ENCODE peak calls at places on chromosomes 12 and 14, in nine cellular contexts. P is A549, M is EL, O is COR-L47, D is WTC11, V is fibroblast of the aortic adventitia, W is gastrocnemius medialis, T is H9, Q is NCI-H1092 treated with DMSO at 0.1 percent for 48 hours. Y is an unnamed sample.

GRCh38 chr12:98352218-98352811 is 163.1 kb upstream of the TMPO start:
- DNase-seq in D (no peak), T (no peak), M (peak), W (no peak), Q (no peak), O (no peak), V (peak), P (peak), Y (no peak)

GRCh38 chr12:59973515-59973914 is 377.7 kb downstream of the SLC16A7 start:
- DNase-seq in P (no peak), V (peak), D (no peak), O (no peak), T (no peak), W (no peak), M (peak), Q (no peak), Y (no peak)

GRCh38 chr12:95016120-95016519 is 12.6 kb upstream of the NDUFA12 start:
- DNase-seq in D (no peak), P (no peak), O (no peak), Q (no peak), W (no peak), M (no peak), T (no peak), V (no peak), Y (no peak)

GRCh38 chr14:71328954-71329353 is 421.7 kb downstream of the PCNX1 start:
- DNase-seq in Q (no peak), O (no peak), P (no peak), V (no peak), W (no peak), D (no peak), M (no peak), T (no peak), Y (no peak)

GRCh38 chr14:99093532-99094517 is 178.2 kb downstream of the BCL11B start:
- DNase-seq in M (no peak), D (no peak), P (no peak), W (no peak), V (no peak), T (no peak), Q (no peak), O (peak), Y (peak)

GRCh38 chr14:64950889-64951288 is 8.3 kb upstream of the GPX2 start:
- DNase-seq in W (peak), O (no peak), M (no peak), V (no peak), Q (no peak), P (no peak), D (no peak), T (no peak), Y (no peak)

GRCh38 chr14:75518625-75519024 is 3.6 kb upstream of the BATF start:
- DNase-seq in V (no peak), P (peak), M (no peak), T (peak), Q (no peak), W (no peak), O (no peak), D (peak), Y (no peak)

GRCh38 chr12:50401383-50402155 is 884 bp downstream of the LARP4 start:
- DNase-seq in V (peak), D (no peak), M (peak), T (no peak), O (no peak), W (peak), P (peak), Q (no peak), Y (no peak)

GRCh38 chr12:119929974-119930373 is 52.9 kb upstream of the CIT start:
- DNase-seq in Q (no peak), W (no peak), M (no peak), D (no peak), V (no peak), O (no peak), T (no peak), P (no peak), Y (no peak)

GRCh38 chr12:121523741-121524140 is 57.1 kb downstream of the KDM2B start:
- DNase-seq in D (no peak), O (no peak), M (no peak), V (no peak), T (no peak), Q (no peak), W (no peak), P (no peak), Y (peak)

GRCh38 chr14:36975834-36976233 is 196.6 kb downstream of the SLC25A21 start:
- DNase-seq in P (peak), O (no peak), W (no peak), D (no peak), V (no peak), T (no peak), M (peak), Q (peak), Y (peak)

GRCh38 chr12:122834921-122835692 is at the start of gene HIP1R:
- DNase-seq in P (peak), D (peak), W (no peak), O (no peak), T (peak), Q (peak), V (no peak), M (peak), Y (no peak)

GRCh38 chr14:71365305-71365865 is 458.1 kb downstream of the PCNX1 start:
- DNase-seq in P (no peak), D (no peak), Q (no peak), W (no peak), T (no peak), O (no peak), M (peak), V (peak), Y (no peak)

GRCh38 chr12:107374136-107374535 is 280.8 kb upstream of the CRY1 start:
- DNase-seq in V (no peak), D (no peak), Q (no peak), P (no peak), M (no peak), W (no peak), T (no peak), O (no peak), Y (no peak)

GRCh38 chr14:79734151-79734550 is 477.2 kb downstream of the DIO2 start:
- DNase-seq in V (no peak), P (no peak), D (no peak), T (no peak), O (no peak), M (no peak), W (no peak), Q (no peak), Y (no peak)

GRCh38 chr12:108567974-108568652 is 5.7 kb downstream of the ISCU start:
- DNase-seq in P (no peak), V (no peak), W (no peak), Q (no peak), D (no peak), O (no peak), T (no peak), M (no peak), Y (no peak)

GRCh38 chr12:125304029-125304428 is 238.8 kb downstream of the AACS start:
- DNase-seq in W (no peak), O (no peak), M (no peak), T (no peak), P (no peak), D (no peak), Q (no peak), V (no peak), Y (no peak)

GRCh38 chr12:125435871-125436270 is 370.6 kb downstream of the AACS start:
- DNase-seq in Q (no peak), M (no peak), W (no peak), O (no peak), V (no peak), D (no peak), T (peak), P (no peak), Y (no peak)

GRCh38 chr12:25500651-25501050 is 52.4 kb downstream of the LMNTD1 start:
- DNase-seq in D (no peak), W (no peak), Q (no peak), T (no peak), P (no peak), O (no peak), V (peak), M (peak), Y (no peak)

Y was measured in NCI-H2107.